ENCODE peak calls at places on chromosome 3, in eight cellular contexts. I, X, H, J, Y, U, P and Q are unnamed samples.

GRCh38 chr3:122052968-122053367 is 2.2 kb upstream of the CD86 start:
- DNase-seq in Y (no peak), U (no peak), J (no peak), P (no peak), X (no peak), H (no peak), I (no peak), Q (no peak)

GRCh38 chr3:156317457-156317856 is 197.1 kb downstream of the KCNAB1 start:
- DNase-seq in U (no peak), X (no peak), Y (no peak), I (peak; percentile 21), J (peak; percentile 28), P (no peak), H (no peak), Q (no peak)

GRCh38 chr3:152331018-152331541 is 62.4 kb downstream of the MBNL1 start:
- DNase-seq in Y (no peak), X (no peak), J (peak; percentile 29), I (peak; percentile 22), H (no peak), P (no peak), U (no peak), Q (no peak)

GRCh38 chr3:140704733-140705132 is 26.9 kb downstream of the TRIM42 start:
- DNase-seq in I (no peak), X (no peak), U (no peak), J (no peak), H (no peak), P (no peak), Y (no peak), Q (no peak)

GRCh38 chr3:113231827-113232253 is 20.5 kb downstream of the BOC start:
- DNase-seq in I (peak; percentile 95), H (no peak), J (peak; percentile 58), U (no peak), X (no peak), P (no peak), Y (no peak), Q (no peak)

GRCh38 chr3:120094776-120095225 is 554 bp upstream of the GSK3B start:
- DNase-seq in I (peak; percentile 98), X (peak; percentile 100), H (peak; percentile 96), P (peak; percentile 100), Y (no peak), U (peak; percentile 100), J (peak; percentile 99), Q (peak; percentile 99)

GRCh38 chr3:123048480-123049237 is 18.2 kb upstream of the PDIA5 start:
- DNase-seq in H (no peak), X (no peak), U (no peak), I (no peak), J (no peak), Y (no peak), P (no peak), Q (no peak)

GRCh38 chr3:98584563-98584962 is 8.8 kb downstream of the CPOX start:
- DNase-seq in I (no peak), X (no peak), U (no peak), Y (no peak), J (no peak), H (no peak), P (no peak), Q (no peak)

GRCh38 chr3:37052860-37053259 is 59.5 kb downstream of the MLH1 start:
- DNase-seq in X (no peak), P (no peak), U (no peak), H (peak; percentile 44), I (no peak), Y (no peak), J (no peak), Q (no peak)

GRCh38 chr3:127408684-127409420 is 121.0 kb upstream of the PRR20G start:
- DNase-seq in J (no peak), H (peak; percentile 22), P (no peak), U (peak; percentile 90), Y (no peak), I (no peak), X (peak; percentile 52), Q (no peak)

GRCh38 chr3:140906785-140907184 is 34.9 kb upstream of the SLC25A36 start:
- DNase-seq in U (no peak), Y (no peak), X (no peak), P (no peak), J (no peak), I (no peak), H (no peak), Q (no peak)

GRCh38 chr3:33211444-33211843 is 7.2 kb downstream of the SUSD5 start:
- DNase-seq in H (no peak), I (peak; percentile 51), Y (no peak), P (no peak), U (no peak), J (no peak), X (no peak), Q (no peak)

GRCh38 chr3:98977520-98977919 is 76.0 kb upstream of the DCBLD2 start:
- DNase-seq in J (peak; percentile 75), U (no peak), I (no peak), P (no peak), X (no peak), H (no peak), Y (no peak), Q (no peak)

GRCh38 chr3:42118762-42119361 is 27.7 kb downstream of the TRAK1 start:
- DNase-seq in J (peak; percentile 74), Y (no peak), U (no peak), I (peak; percentile 72), P (no peak), X (no peak), H (peak; percentile 56), Q (peak; percentile 42)

GRCh38 chr3:65128346-65128745 is 440.5 kb upstream of the ADAMTS9 start:
- DNase-seq in Y (no peak), H (no peak), P (no peak), J (no peak), X (no peak), U (no peak), I (no peak), Q (no peak)

GRCh38 chr3:72440491-72440890 is 407.8 kb downstream of the SHQ1 start:
- DNase-seq in Y (no peak), P (no peak), U (no peak), X (no peak), J (no peak), I (no peak), H (no peak), Q (no peak)

GRCh38 chr3:176927985-176928931 is 269.0 kb downstream of the TBL1XR1 start:
- DNase-seq in X (no peak), I (no peak), H (no peak), J (no peak), Y (no peak), P (no peak), U (no peak), Q (no peak)

GRCh38 chr3:23712656-23713559 is 92.8 kb upstream of the UBE2E1 start:
- DNase-seq in J (no peak), U (no peak), I (no peak), H (no peak), X (peak; percentile 83), P (no peak), Y (peak; percentile 54), Q (peak; percentile 16)

GRCh38 chr3:43559961-43560360 is 61.9 kb downstream of the ANO10 start:
- DNase-seq in U (no peak), J (no peak), I (no peak), Y (no peak), X (no peak), P (no peak), H (no peak), Q (no peak)

GRCh38 chr3:14424711-14425573 is 22.5 kb downstream of the SLC6A6 start:
- DNase-seq in I (no peak), Y (no peak), U (no peak), J (no peak), H (no peak), X (no peak), P (no peak), Q (peak; percentile 45)

GRCh38 chr3:54931182-54931581 is 3.3 kb upstream of the LRTM1 start:
- DNase-seq in I (no peak), H (no peak), J (no peak), X (no peak), U (no peak), Y (no peak), P (no peak), Q (no peak)

GRCh38 chr3:54932606-54933005 is 4.7 kb upstream of the LRTM1 start:
- DNase-seq in I (no peak), P (no peak), J (no peak), U (no peak), H (no peak), X (no peak), Y (no peak), Q (no peak)

DNA sequence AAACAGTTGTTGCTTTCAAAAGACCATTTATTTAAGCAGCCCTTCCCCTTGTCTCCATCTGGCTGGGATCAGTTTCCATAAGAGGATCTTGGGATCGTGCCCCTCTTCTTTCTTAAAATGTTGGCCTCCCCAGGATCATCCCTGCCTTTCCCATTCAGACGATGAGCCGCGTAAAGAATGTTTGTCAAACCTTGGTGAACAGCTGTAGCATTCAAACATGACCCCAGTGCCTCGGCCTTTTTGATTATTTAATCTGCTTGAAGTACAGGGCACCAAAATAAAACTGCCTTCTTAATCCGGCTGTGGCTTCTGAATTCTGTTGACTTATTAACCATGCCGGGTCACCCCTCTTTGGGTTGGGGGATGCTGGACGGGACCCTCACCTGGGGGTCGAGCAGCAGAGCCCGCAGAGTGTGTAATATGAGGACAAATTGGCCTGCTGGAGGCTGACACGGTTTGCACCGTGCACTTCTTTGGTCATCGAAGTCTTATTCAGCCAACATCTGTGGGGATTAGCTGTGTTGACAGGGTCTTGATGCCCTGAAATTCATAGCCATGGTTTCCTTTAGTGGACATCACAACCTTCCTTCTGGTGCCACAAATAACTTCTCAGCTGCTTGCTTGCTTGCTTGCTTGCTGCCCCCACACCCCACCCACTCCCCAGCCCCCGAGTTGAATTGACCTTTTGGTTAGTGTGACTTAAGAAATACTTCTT is at the start of gene LRTM1:
- DNase-seq in I (no peak), P (no peak), X (no peak), J (no peak), H (no peak), U (no peak), Y (no peak), Q (no peak)
- TF ChIP-seq EP300 in I (no peak), P (no peak), X (no peak), J (no peak), H (no peak), U (no peak), Y (no peak), Q (no peak)

DNA sequence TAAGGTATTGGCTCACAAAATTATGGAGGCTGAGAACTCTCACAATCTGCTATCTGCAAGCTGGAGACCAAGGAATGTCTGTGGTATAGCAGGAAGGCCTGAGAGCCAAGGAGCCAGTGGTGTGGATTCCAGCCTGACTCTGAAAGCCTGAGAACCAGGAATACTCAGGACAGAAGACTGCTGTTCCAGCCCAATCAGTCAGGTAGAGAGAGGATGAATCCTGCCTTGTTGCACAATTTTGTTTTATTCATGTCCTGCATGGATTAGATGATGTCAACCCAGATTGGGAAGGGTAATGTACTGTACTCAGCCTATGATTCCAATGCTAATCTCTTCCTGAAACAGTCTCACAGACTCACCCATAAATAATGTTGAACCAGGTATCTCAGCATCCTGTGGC is 312.4 kb upstream of the KCNMB2 start:
- DNase-seq in P (no peak), H (no peak), X (no peak), Y (no peak), U (no peak), I (no peak), J (no peak), Q (no peak)
- TF ChIP-seq EP300 in P (no peak), H (no peak), X (no peak), Y (no peak), U (no peak), I (no peak), J (no peak), Q (no peak)

GRCh38 chr3:181549266-181549665 is 162.5 kb upstream of the SOX2 start:
- DNase-seq in X (no peak), Y (no peak), H (no peak), U (no peak), P (no peak), J (no peak), I (no peak), Q (no peak)
- TF ChIP-seq EP300 in X (no peak), Y (no peak), H (no peak), U (no peak), P (no peak), J (no peak), I (no peak), Q (no peak)

GRCh38 chr3:129602730-129603560 is 3.5 kb downstream of the PLXND1 start:
- DNase-seq in I (peak; percentile 44), P (peak; percentile 89), H (no peak), U (no peak), X (peak; percentile 91), J (peak; percentile 55), Y (peak; percentile 73), Q (peak; percentile 56)
- TF ChIP-seq EP300 in I (no peak), P (no peak), H (no peak), U (no peak), X (no peak), J (no peak), Y (no peak), Q (no peak)